ENCODE peak calls at places on chromosomes 2 and 18, in six cellular contexts. F is CD8-positive, alpha-beta memory T cell; X is colonic mucosa; V is body of pancreas; C is adrenal gland; N is naive thymus-derived CD4-positive, alpha-beta T cell. G is an unnamed sample.

GRCh38 chr2:655626-656025 is 21.6 kb downstream of the TMEM18 start:
- DNase-seq in F (no peak), C (peak; percentile 30), N (no peak), X (no peak), V (no peak), G (no peak)

GRCh38 chr18:37445368-37445767 is 120.2 kb downstream of the CELF4 start:
- DNase-seq in N (no peak), V (no peak), X (no peak), C (peak; percentile 64), F (no peak), G (peak; percentile 61)

GRCh38 chr2:1972428-1972827 is 228.1 kb upstream of the PXDN start:
- DNase-seq in X (no peak), V (peak; percentile 35), N (no peak), C (peak; percentile 68), F (no peak), G (no peak)

GRCh38 chr2:108841506-108841905 is 54.9 kb downstream of the CCDC138 start:
- DNase-seq in C (no peak), F (no peak), V (no peak), X (no peak), N (no peak), G (no peak)

GRCh38 chr2:212052412-212053159 is 486.0 kb downstream of the ERBB4 start:
- DNase-seq in V (no peak), X (no peak), F (no peak), N (no peak), C (no peak), G (no peak)

GRCh38 chr2:122081743-122082142 is 326.3 kb downstream of the TSN start:
- DNase-seq in X (no peak), C (no peak), F (no peak), N (no peak), V (no peak), G (no peak)

GRCh38 chr2:208584387-208584965 is 177.9 kb downstream of the PTH2R start:
- DNase-seq in V (no peak), N (no peak), C (no peak), F (no peak), X (no peak), G (peak; percentile 49)

GRCh38 chr2:101775092-101775491 is 77.6 kb downstream of the MAP4K4 start:
- DNase-seq in N (no peak), F (no peak), V (no peak), C (no peak), X (no peak), G (no peak)

GRCh38 chr2:72719416-72719815 is 106.4 kb downstream of the EXOC6B start:
- DNase-seq in X (no peak), C (no peak), V (no peak), N (no peak), F (no peak), G (no peak)

GRCh38 chr2:72722492-72723090 is 103.2 kb downstream of the EXOC6B start:
- DNase-seq in N (no peak), V (no peak), F (no peak), C (no peak), X (no peak), G (no peak)

GRCh38 chr2:72713857-72714256 is 112.0 kb downstream of the EXOC6B start:
- DNase-seq in N (no peak), F (no peak), C (no peak), V (no peak), X (no peak), G (no peak)

GRCh38 chr2:72723769-72724370 is 102.0 kb downstream of the EXOC6B start:
- DNase-seq in F (no peak), N (no peak), C (no peak), X (no peak), V (peak; percentile 4), G (no peak)

DNA sequence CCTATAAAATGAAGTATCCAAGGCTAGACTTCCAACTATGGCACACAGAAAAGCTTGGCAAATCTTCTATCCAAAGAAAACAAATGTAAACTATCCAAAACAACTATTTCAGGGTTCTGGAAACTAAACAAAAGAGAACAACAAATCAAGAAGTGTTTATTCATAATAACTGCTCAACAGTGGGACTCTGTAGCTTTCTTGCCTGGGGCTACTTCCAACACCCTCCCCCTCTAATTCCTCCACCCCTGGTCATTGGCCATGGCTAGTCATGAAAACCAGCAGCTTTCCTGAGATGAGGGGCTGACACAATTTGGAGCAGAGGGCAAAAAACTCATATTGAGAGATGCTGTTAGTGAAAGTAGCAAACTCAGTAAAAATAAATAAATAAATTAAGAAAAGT is 106.9 kb downstream of the EXOC6B start:
- DNase-seq in F (no peak), V (no peak), C (no peak), X (no peak), N (no peak), G (no peak)
- H3K4me3 ChIP-seq in F (no peak overlapping the region), V (no peak overlapping the region), C (no peak overlapping the region), X (no peak overlapping the region), N (no peak overlapping the region), G (no peak overlapping the region)

DNA sequence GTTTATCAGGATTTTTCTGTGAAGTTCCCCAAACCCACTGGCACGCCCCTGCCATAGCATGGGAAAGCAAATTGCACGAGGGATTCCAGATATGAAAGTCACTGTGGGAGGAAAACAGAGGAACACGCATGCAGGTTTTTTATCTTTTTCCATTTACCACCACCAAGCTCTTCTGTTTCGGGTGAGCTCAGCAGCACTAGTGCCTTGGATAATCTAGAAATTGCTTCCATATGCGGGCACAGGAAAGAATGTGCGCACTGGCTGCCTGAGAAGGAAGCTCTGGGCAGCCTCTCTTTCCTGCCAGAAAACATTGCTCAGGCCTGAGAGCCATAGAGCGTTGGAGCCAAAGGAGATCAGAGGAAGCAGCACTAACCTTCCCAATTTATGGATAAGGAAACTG is 66.0 kb upstream of the WIPF1 start:
- DNase-seq in X (no peak), V (no peak), N (no peak), C (no peak), F (no peak), G (no peak)
- H3K27ac ChIP-seq in X (peak overlapping the region; percentile 34), V (no peak overlapping the region), N (no peak overlapping the region), C (no peak overlapping the region), F (no peak overlapping the region), G (no peak overlapping the region)

GRCh38 chr2:210994104-210994503 is 437.7 kb downstream of the CPS1 start:
- DNase-seq in C (no peak), N (no peak), F (no peak), X (no peak), V (no peak), G (no peak)

DNA sequence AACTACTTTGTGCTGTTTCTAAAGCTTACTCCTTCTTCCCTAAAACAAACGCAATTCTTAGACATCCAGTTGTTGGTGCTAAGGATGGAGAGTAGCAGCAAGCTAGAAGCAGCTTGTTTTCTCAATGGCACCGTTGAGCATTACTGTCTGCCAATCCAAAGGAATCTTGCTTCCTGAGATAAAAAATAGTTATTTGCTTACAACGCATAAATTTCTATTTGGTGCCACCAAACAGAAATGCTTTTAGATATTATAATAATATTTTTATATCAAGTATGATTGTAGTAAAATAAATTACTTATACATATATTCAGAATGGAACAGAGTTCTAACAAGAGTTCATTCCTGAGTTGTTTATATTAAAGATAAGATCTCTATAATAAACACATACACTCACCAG is 434.7 kb downstream of the CPS1 start:
- DNase-seq in F (no peak), N (no peak), V (no peak), X (no peak), C (no peak), G (no peak)
- H3K4me3 ChIP-seq in F (no peak overlapping the region), N (no peak overlapping the region), V (no peak overlapping the region), X (no peak overlapping the region), C (no peak overlapping the region), G (no peak overlapping the region)

GRCh38 chr18:63131944-63132818 is 187.4 kb downstream of the BCL2 start:
- DNase-seq in X (no peak), F (no peak), C (no peak), N (no peak), V (no peak), G (no peak)
- H3K27ac ChIP-seq in X (peak overlapping the region; percentile 49), F (no peak overlapping the region), C (no peak overlapping the region), N (peak overlapping the region; percentile 61), V (no peak overlapping the region), G (no peak overlapping the region)

GRCh38 chr2:147057931-147058491 is 786.8 kb upstream of the ACVR2A start:
- DNase-seq in N (no peak), X (no peak), C (no peak), V (no peak), F (no peak), G (no peak)

GRCh38 chr2:147061269-147061668 is 783.6 kb upstream of the ACVR2A start:
- DNase-seq in X (no peak), V (no peak), C (no peak), F (no peak), N (no peak), G (no peak)

GRCh38 chr2:147062073-147062472 is 782.8 kb upstream of the ACVR2A start:
- DNase-seq in C (no peak), V (no peak), F (no peak), N (no peak), X (no peak), G (no peak)
- H3K4me3 ChIP-seq in C (no peak overlapping the region), V (no peak overlapping the region), F (no peak overlapping the region), N (no peak overlapping the region), X (no peak overlapping the region), G (no peak overlapping the region)

GRCh38 chr2:95043300-95043786 is 17.8 kb downstream of the MAL start:
- DNase-seq in F (no peak), X (peak; percentile 37), N (no peak), V (peak; percentile 83), C (peak; percentile 91), G (no peak)
- H3K27ac ChIP-seq in F (no peak overlapping the region), X (no peak overlapping the region), N (peak overlapping the region; percentile 49), V (no peak overlapping the region), C (no peak overlapping the region), G (no peak overlapping the region)